ENCODE peak calls at places on chromosome 11, in four cellular contexts. S is nephron progenitor cell, Q is HepG2, K is GM23338. L is an unnamed sample.

GRCh38 chr11:61139391-61139790 is 21.8 kb downstream of the VPS37C start:
- DNase-seq in Q (no peak), S (no peak), K (no peak), L (no peak)

GRCh38 chr11:8809605-8810272 is 101.2 kb upstream of the AKIP1 start:
- DNase-seq in S (no peak), K (no peak), Q (peak; percentile 24), L (no peak)

GRCh38 chr11:45761659-45762058 is 43.3 kb upstream of the SLC35C1 start:
- DNase-seq in Q (no peak), S (no peak), K (no peak), L (no peak)

GRCh38 chr11:57375490-57375889 is 5.5 kb downstream of the PRG3 start:
- DNase-seq in Q (no peak), K (no peak), S (no peak), L (no peak)

GRCh38 chr11:109772846-109773400 is 320.3 kb upstream of the ZC3H12C start:
- DNase-seq in S (no peak), Q (no peak), K (no peak), L (no peak)

GRCh38 chr11:114280696-114281095 is 15.5 kb upstream of the NNMT start:
- DNase-seq in K (peak; percentile 92), Q (peak; percentile 46), S (peak; percentile 75), L (peak; percentile 92)

GRCh38 chr11:1260023-1260501 is 37.2 kb downstream of the MUC5B start:
- DNase-seq in S (peak; percentile 56), K (peak; percentile 28), Q (peak; percentile 37), L (peak; percentile 57)

GRCh38 chr11:48031602-48032001 is 51.2 kb downstream of the PTPRJ start:
- DNase-seq in K (no peak), S (no peak), Q (no peak), L (no peak)

GRCh38 chr11:102831128-102831708 is 12.2 kb downstream of the MMP3 start:
- DNase-seq in S (peak; percentile 8), Q (peak; percentile 4), K (peak; percentile 78), L (peak; percentile 80)

GRCh38 chr11:11450744-11451362 is 97.8 kb upstream of the CSNK2A3 start:
- DNase-seq in K (no peak), S (no peak), Q (no peak), L (no peak)

GRCh38 chr11:34837246-34837856 is 78.8 kb downstream of the APIP start:
- DNase-seq in Q (peak; percentile 50), S (no peak), K (peak; percentile 49), L (peak; percentile 42)

GRCh38 chr11:94550513-94550912 is 6.8 kb downstream of the FUT4 start:
- DNase-seq in Q (no peak), K (no peak), S (no peak), L (no peak)

GRCh38 chr11:65584723-65585171 is 8.9 kb downstream of the EHBP1L1 start:
- DNase-seq in K (peak; percentile 58), Q (no peak), S (no peak), L (no peak)

GRCh38 chr11:111561801-111562325 is 21.3 kb downstream of the LAYN start:
- DNase-seq in S (no peak), Q (peak; percentile 63), K (peak; percentile 67), L (no peak)

GRCh38 chr11:122365545-122366380 is 249.7 kb upstream of the BLID start:
- DNase-seq in Q (no peak), S (no peak), K (no peak), L (no peak)

GRCh38 chr11:61555051-61555969 is 25.6 kb downstream of the SYT7 start:
- DNase-seq in S (peak; percentile 75), Q (no peak), K (peak; percentile 68), L (peak; percentile 59)

GRCh38 chr11:88543902-88544655 is 206.5 kb upstream of the CTSC start:
- DNase-seq in Q (peak; percentile 55), K (peak; percentile 93), S (peak; percentile 79), L (peak; percentile 83)

GRCh38 chr11:110086892-110087309 is 6.3 kb upstream of the ZC3H12C start:
- DNase-seq in K (no peak), S (no peak), Q (no peak), L (no peak)

GRCh38 chr11:92111291-92111690 is 113.3 kb upstream of the FAT3 start:
- DNase-seq in K (no peak), S (no peak), Q (no peak), L (no peak)

GRCh38 chr11:31022080-31022479 is 347.5 kb downstream of the DCDC1 start:
- DNase-seq in Q (no peak), S (no peak), K (no peak), L (no peak)

GRCh38 chr11:45832835-45833446 is 14.3 kb upstream of the CRY2 start:
- DNase-seq in K (peak; percentile 21), S (no peak), Q (no peak), L (no peak)

GRCh38 chr11:105005451-105005845 is 17.5 kb downstream of the CASP5 start:
- DNase-seq in S (no peak), Q (no peak), K (no peak), L (no peak)

GRCh38 chr11:34075178-34075820 is 23.8 kb downstream of the CAPRIN1 start:
- DNase-seq in K (no peak), Q (no peak), S (no peak), L (no peak)

GRCh38 chr11:117488996-117489952 is 161.6 kb downstream of the CEP164 start:
- DNase-seq in K (no peak), S (no peak), Q (no peak), L (no peak)

GRCh38 chr11:68827733-68828132 is 14.0 kb downstream of the CPT1A start:
- DNase-seq in K (no peak), Q (peak; percentile 16), S (no peak), L (no peak)

GRCh38 chr11:46846510-46846830 is 390 bp upstream of the CKAP5 start:
- DNase-seq in K (no peak), Q (no peak), S (no peak), L (no peak)

GRCh38 chr11:45021001-45021400 is 70.3 kb upstream of the TP53I11 start:
- DNase-seq in K (no peak), Q (no peak), S (no peak), L (no peak)

GRCh38 chr11:111838054-111838453 is 33.3 kb downstream of the ALG9 start:
- DNase-seq in K (no peak), S (no peak), Q (no peak), L (no peak)

GRCh38 chr11:73343076-73343833 is 32.9 kb upstream of the RELT start:
- DNase-seq in S (peak; percentile 44), K (peak; percentile 63), Q (no peak), L (peak; percentile 51)

GRCh38 chr11:34654491-34655334 is 33.8 kb downstream of the EHF start:
- DNase-seq in K (peak; percentile 70), S (no peak), Q (peak; percentile 99), L (peak; percentile 51)

GRCh38 chr11:119195680-119196079 is 10.4 kb downstream of the NHERF4 start:
- DNase-seq in S (peak; percentile 25), K (peak; percentile 96), Q (peak; percentile 43), L (peak; percentile 96)

GRCh38 chr11:71470956-71471355 is 18.0 kb downstream of the NADSYN1 start:
- DNase-seq in Q (no peak), S (no peak), K (no peak), L (no peak)

GRCh38 chr11:61923166-61924015 is 6.0 kb upstream of the RAB3IL1 start:
- DNase-seq in K (peak; percentile 67), S (peak; percentile 64), Q (peak; percentile 87), L (peak; percentile 72)

GRCh38 chr11:73333626-73334199 is 25.6 kb downstream of the ARHGEF17 start:
- DNase-seq in K (no peak), S (no peak), Q (no peak), L (no peak)

GRCh38 chr11:69465236-69466000 is 16.0 kb upstream of the LINC01488 start:
- DNase-seq in K (no peak), S (no peak), Q (no peak), L (no peak)

GRCh38 chr11:56521955-56522354 is 21.1 kb downstream of the OR5M11 start:
- DNase-seq in S (no peak), K (peak; percentile 61), Q (peak; percentile 2), L (no peak)

GRCh38 chr11:64401775-64402174 is 42.8 kb downstream of the RPS6KA4 start:
- DNase-seq in Q (no peak), S (no peak), K (no peak), L (no peak)

GRCh38 chr11:27926981-27927481 is 180.9 kb downstream of the KIF18A start:
- DNase-seq in Q (no peak), K (no peak), S (no peak), L (no peak)

GRCh38 chr11:61507012-61507768 is 1.4 kb upstream of the LRRC10B start:
- DNase-seq in K (no peak), S (no peak), Q (no peak), L (no peak)

GRCh38 chr11:128627666-128628342 is 40.4 kb upstream of the ETS1 start:
- DNase-seq in Q (no peak), K (peak; percentile 39), S (no peak), L (no peak)
- TF ChIP-seq CTCF in Q (no peak), K (peak; percentile 19), S (no peak), L (peak; percentile 22)

DNA sequence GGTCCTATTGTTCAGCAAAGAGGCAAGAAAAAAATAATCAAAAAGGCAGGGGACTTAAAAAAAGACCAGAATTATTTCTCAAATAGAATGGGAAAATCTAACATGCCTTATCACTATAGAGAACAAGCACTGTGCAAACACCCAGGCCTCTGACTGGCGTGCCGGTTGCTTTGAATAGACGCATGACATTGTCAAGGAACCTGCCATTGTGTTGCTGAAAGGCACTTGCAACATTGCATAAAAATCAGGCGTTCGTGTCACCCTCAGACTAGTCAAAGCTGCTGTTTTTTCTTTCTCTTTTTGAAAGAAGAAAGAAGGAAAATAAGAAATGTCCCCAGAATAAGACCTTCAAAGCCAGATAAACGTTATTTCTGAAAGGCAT is 549.3 kb upstream of the CADM1 start:
- DNase-seq in Q (no peak), S (no peak), K (peak; percentile 36), L (no peak)
- TF ChIP-seq CTCF in Q (no peak), S (no peak), K (no peak), L (no peak)

GRCh38 chr11:77776455-77776854 is 44.1 kb downstream of the RSF1 start:
- DNase-seq in K (no peak), Q (peak; percentile 29), S (no peak), L (no peak)
- TF ChIP-seq CTCF in K (no peak), Q (peak; percentile 52), S (no peak), L (peak; percentile 47)

GRCh38 chr11:43517518-43517917 is 158.8 kb downstream of the TTC17 start:
- DNase-seq in Q (no peak), S (no peak), K (no peak), L (no peak)

GRCh38 chr11:43518407-43519165 is 159.9 kb downstream of the TTC17 start:
- DNase-seq in K (no peak), S (no peak), Q (no peak), L (no peak)

GRCh38 chr11:43511959-43512358 is 153.2 kb downstream of the TTC17 start:
- DNase-seq in K (no peak), Q (no peak), S (no peak), L (no peak)

GRCh38 chr11:43516316-43516820 is 157.6 kb downstream of the TTC17 start:
- DNase-seq in S (peak; percentile 27), K (peak; percentile 46), Q (no peak), L (no peak)

DNA sequence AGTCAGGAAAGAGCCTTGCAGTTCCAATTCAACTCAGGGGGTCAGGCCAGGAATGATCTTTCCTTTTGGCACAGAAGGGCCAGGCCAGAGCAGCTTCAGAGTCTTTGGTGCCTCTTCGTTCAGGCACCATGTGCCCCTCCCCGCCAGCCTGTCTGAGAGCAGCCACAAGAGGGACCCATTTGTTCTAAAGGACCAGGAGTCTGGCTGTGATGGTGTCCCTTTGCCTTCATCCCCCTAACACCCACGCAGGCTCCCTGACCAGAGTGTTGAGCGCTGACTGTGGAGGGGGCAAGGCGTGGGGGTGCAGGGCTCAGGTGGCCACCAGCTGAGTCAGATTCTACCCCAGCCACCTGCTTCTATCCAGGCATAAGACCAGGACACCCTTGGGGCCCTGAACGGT is 156.4 kb downstream of the TTC17 start:
- DNase-seq in S (peak; percentile 11), Q (peak; percentile 23), K (peak; percentile 76), L (peak; percentile 72)
- TF ChIP-seq CTCF in S (no peak), Q (peak; percentile 61), K (peak; percentile 74), L (peak; percentile 65)